ENCODE peak calls at places on chromosomes 13 and 19, in seven cellular contexts. A, W, U, V, C, M and L are unnamed samples.

GRCh38 chr19:32750441-32751055 is 31.0 kb downstream of the TDRD12 start:
- DNase-seq in A (no peak), W (no peak), U (peak), V (no peak), C (no peak), M (no peak), L (no peak)

GRCh38 chr13:66559093-66559492 is 671.0 kb downstream of the PCDH9 start:
- DNase-seq in A (no peak), W (no peak), U (no peak), V (no peak), C (no peak), M (no peak), L (no peak)

GRCh38 chr13:42628666-42629065 is 54.7 kb downstream of the TNFSF11 start:
- DNase-seq in A (no peak), W (no peak), U (no peak), V (no peak), C (no peak), M (no peak), L (no peak)

GRCh38 chr19:20244356-20244755 is 77.3 kb downstream of the ZNF486 start:
- DNase-seq in A (no peak), W (no peak), U (no peak), V (no peak), C (no peak), M (no peak), L (no peak)

GRCh38 chr19:55251296-55252081 is 7.3 kb downstream of the PPP6R1 start:
- DNase-seq in A (no peak), W (peak), U (peak), V (peak), C (no peak), M (peak), L (peak)

GRCh38 chr13:60435762-60436374 is 38.8 kb downstream of the TDRD3 start:
- DNase-seq in A (no peak), W (no peak), U (no peak), V (no peak), C (no peak), M (no peak), L (no peak)

GRCh38 chr19:1027953-1028902 is 1.8 kb downstream of the CNN2 start:
- DNase-seq in A (peak), W (peak), U (peak), V (peak), C (peak), M (peak), L (peak)

GRCh38 chr19:8503506-8503905 is 1.1 kb upstream of the PRAM1 start:
- DNase-seq in A (no peak), W (no peak), U (no peak), V (no peak), C (no peak), M (no peak), L (no peak)

GRCh38 chr19:38970664-38971532 is 4.6 kb downstream of the FBXO17 start:
- DNase-seq in A (no peak), W (no peak), U (peak), V (peak), C (no peak), M (no peak), L (no peak)

GRCh38 chr13:109146393-109146792 is 517.0 kb downstream of the MYO16 start:
- DNase-seq in A (no peak), W (no peak), U (no peak), V (no peak), C (no peak), M (no peak), L (no peak)

GRCh38 chr19:5356428-5356827 is 15.8 kb upstream of the PTPRS start:
- DNase-seq in A (no peak), W (no peak), U (no peak), V (peak), C (no peak), M (no peak), L (peak)

GRCh38 chr13:104949840-104950805 is 1585.3 kb downstream of the EFNB2 start:
- DNase-seq in A (no peak), W (no peak), U (peak), V (no peak), C (no peak), M (no peak), L (no peak)

GRCh38 chr13:79307866-79308298 is 98.2 kb downstream of the RBM26 start:
- DNase-seq in A (no peak), W (no peak), U (peak), V (peak), C (no peak), M (peak), L (peak)

GRCh38 chr19:16969127-16969526 is 57.5 kb downstream of the CPAMD8 start:
- DNase-seq in A (no peak), W (no peak), U (peak), V (peak), C (no peak), M (peak), L (peak)

GRCh38 chr13:40149611-40150283 is 494.3 kb downstream of the COG6 start:
- DNase-seq in A (peak), W (no peak), U (peak), V (peak), C (no peak), M (peak), L (peak)

GRCh38 chr19:28076628-28077027 is 1136.3 kb downstream of the UQCRFS1 start:
- DNase-seq in A (no peak), W (no peak), U (no peak), V (no peak), C (no peak), M (no peak), L (no peak)

GRCh38 chr19:46480409-46480808 is 9.0 kb upstream of the PNMA8A start:
- DNase-seq in A (no peak), W (no peak), U (peak), V (peak), C (no peak), M (peak), L (no peak)

GRCh38 chr13:75437582-75438318 is 44.2 kb downstream of the TBC1D4 start:
- DNase-seq in A (no peak), W (no peak), U (peak), V (peak), C (no peak), M (peak), L (no peak)

GRCh38 chr13:50914301-50914700 is 4.7 kb downstream of the RNASEH2B start:
- DNase-seq in A (no peak), W (no peak), U (no peak), V (no peak), C (no peak), M (no peak), L (no peak)

GRCh38 chr13:44259045-44260042 is 114.3 kb upstream of the SERP2 start:
- DNase-seq in A (no peak), W (peak), U (peak), V (peak), C (no peak), M (peak), L (peak)

GRCh38 chr13:62320129-62320724 is 904.6 kb upstream of the PCDH20 start:
- DNase-seq in A (no peak), W (no peak), U (peak), V (peak), C (no peak), M (peak), L (peak)

GRCh38 chr13:111853146-111853545 is 213.8 kb upstream of the SOX1 start:
- DNase-seq in A (no peak), W (no peak), U (no peak), V (no peak), C (no peak), M (no peak), L (no peak)

GRCh38 chr19:18831524-18832330 is at the start of gene UPF1:
- DNase-seq in A (no peak), W (peak), U (peak), V (peak), C (peak), M (peak), L (peak)

GRCh38 chr19:42140125-42140754 is 8.0 kb upstream of the POU2F2 start:
- DNase-seq in A (no peak), W (no peak), U (peak), V (peak), C (peak), M (peak), L (peak)

GRCh38 chr19:29677001-29677781 is 11.9 kb downstream of the PLEKHF1 start:
- DNase-seq in A (no peak), W (no peak), U (no peak), V (no peak), C (no peak), M (no peak), L (no peak)

GRCh38 chr13:29850213-29850898 is at the start of gene UBL3:
- DNase-seq in A (peak), W (peak), U (peak), V (peak), C (peak), M (peak), L (peak)

GRCh38 chr13:102236830-102237621 is 164.8 kb downstream of the FGF14 start:
- DNase-seq in A (no peak), W (no peak), U (no peak), V (no peak), C (no peak), M (no peak), L (no peak)

GRCh38 chr13:93364166-93364565 is 137.6 kb downstream of the GPC6 start:
- DNase-seq in A (no peak), W (no peak), U (peak), V (peak), C (no peak), M (peak), L (no peak)

GRCh38 chr13:46484561-46484960 is 68.4 kb upstream of the LRCH1 start:
- DNase-seq in A (no peak), W (no peak), U (no peak), V (no peak), C (no peak), M (no peak), L (no peak)

GRCh38 chr13:112444001-112444311 is 67.8 kb downstream of the SPACA7 start:
- DNase-seq in A (no peak), W (peak), U (peak), V (peak), C (peak), M (peak), L (peak)

GRCh38 chr19:1264801-1265610 is 4.1 kb upstream of the CIRBP start:
- DNase-seq in A (no peak), W (no peak), U (peak), V (peak), C (peak), M (peak), L (peak)

GRCh38 chr19:4583961-4584669 is 24.6 kb upstream of the SEMA6B start:
- DNase-seq in A (no peak), W (no peak), U (peak), V (peak), C (peak), M (no peak), L (peak)

GRCh38 chr19:16078311-16078758 is 2.0 kb downstream of the TPM4 start:
- DNase-seq in A (no peak), W (no peak), U (no peak), V (no peak), C (no peak), M (no peak), L (peak)

GRCh38 chr19:16654151-16654550 is 5.8 kb downstream of the SMIM7 start:
- DNase-seq in A (no peak), W (no peak), U (peak), V (no peak), C (no peak), M (no peak), L (peak)

GRCh38 chr19:58538257-58539168 is 5.4 kb upstream of the TRIM28 start:
- DNase-seq in A (no peak), W (no peak), U (peak), V (peak), C (peak), M (no peak), L (peak)

GRCh38 chr13:104143760-104144406 is 1077.7 kb upstream of the SLC10A2 start:
- DNase-seq in A (no peak), W (no peak), U (no peak), V (no peak), C (no peak), M (no peak), L (peak)

GRCh38 chr13:23292596-23292995 is 111.8 kb downstream of the SGCG start:
- DNase-seq in A (no peak), W (no peak), U (peak), V (peak), C (no peak), M (no peak), L (no peak)